ENCODE peak calls at places on chromosomes 2 and 18, in five cellular contexts. A, P, E, R and M are unnamed samples. For H3K4me1 and H3K9me3, the result is how much of the 10 kb centered on the place peaks cover.

GRCh38 chr2:101427743-101428142 is 40.4 kb upstream of the CREG2 start:
- DNase-seq in A (no peak), P (no peak), E (no peak), R (no peak), M (no peak)

GRCh38 chr2:187210726-187211125 is 237.3 kb downstream of the CALCRL start:
- DNase-seq in A (no peak), P (no peak), E (no peak), R (no peak), M (no peak)

GRCh38 chr2:191488135-191488534 is 189.8 kb upstream of the NABP1 start:
- DNase-seq in A (peak), P (no peak), E (no peak), R (no peak), M (peak)

GRCh38 chr2:215435809-215436704 is at the start of gene FN1:
- DNase-seq in A (peak), P (peak), E (no peak), R (peak), M (peak)

GRCh38 chr2:52676056-52676455 is 1091.5 kb upstream of the CHAC2 start:
- DNase-seq in A (no peak), P (no peak), E (no peak), R (no peak), M (no peak)

GRCh38 chr2:190344275-190344827 is 962 bp downstream of the INPP1 start:
- DNase-seq in A (peak), P (peak), E (no peak), R (no peak), M (peak)

GRCh38 chr2:235802542-235802941 is 308.7 kb downstream of the AGAP1 start:
- DNase-seq in A (no peak), P (no peak), E (no peak), R (no peak), M (no peak)

GRCh38 chr18:10213526-10213925 is 240.9 kb upstream of the APCDD1 start:
- DNase-seq in A (no peak), P (no peak), E (no peak), R (no peak), M (peak)

GRCh38 chr2:151478011-151478410 is 68.3 kb downstream of the RIF1 start:
- DNase-seq in A (no peak), P (no peak), E (no peak), R (no peak), M (no peak)

GRCh38 chr2:101152195-101153076 is 1.3 kb upstream of the TBC1D8 start:
- DNase-seq in A (peak), P (peak), E (no peak), R (peak), M (peak)

GRCh38 chr2:186559370-186559769 is 30.5 kb upstream of the ITGAV start:
- DNase-seq in A (no peak), P (no peak), E (no peak), R (no peak), M (no peak)

GRCh38 chr18:36305375-36305774 is 7.9 kb downstream of the FHOD3 start:
- DNase-seq in A (no peak), P (no peak), E (no peak), R (no peak), M (no peak)

GRCh38 chr18:36308711-36309435 is 11.4 kb downstream of the FHOD3 start:
- DNase-seq in A (no peak), P (no peak), E (no peak), R (peak), M (no peak)

GRCh38 chr18:36304723-36305122 is 7.2 kb downstream of the FHOD3 start:
- DNase-seq in A (no peak), P (no peak), E (no peak), R (no peak), M (no peak)

GRCh38 chr18:36309436-36310391 is 12.2 kb downstream of the FHOD3 start:
- DNase-seq in A (no peak), P (no peak), E (no peak), R (peak), M (no peak)

GRCh38 chr18:36307513-36307912 is 10.0 kb downstream of the FHOD3 start:
- DNase-seq in A (no peak), P (no peak), E (no peak), R (no peak), M (no peak)
- H3K4me1 ChIP-seq in A (under half), P (under half), E (under half), R (under half), M (under half)

DNA sequence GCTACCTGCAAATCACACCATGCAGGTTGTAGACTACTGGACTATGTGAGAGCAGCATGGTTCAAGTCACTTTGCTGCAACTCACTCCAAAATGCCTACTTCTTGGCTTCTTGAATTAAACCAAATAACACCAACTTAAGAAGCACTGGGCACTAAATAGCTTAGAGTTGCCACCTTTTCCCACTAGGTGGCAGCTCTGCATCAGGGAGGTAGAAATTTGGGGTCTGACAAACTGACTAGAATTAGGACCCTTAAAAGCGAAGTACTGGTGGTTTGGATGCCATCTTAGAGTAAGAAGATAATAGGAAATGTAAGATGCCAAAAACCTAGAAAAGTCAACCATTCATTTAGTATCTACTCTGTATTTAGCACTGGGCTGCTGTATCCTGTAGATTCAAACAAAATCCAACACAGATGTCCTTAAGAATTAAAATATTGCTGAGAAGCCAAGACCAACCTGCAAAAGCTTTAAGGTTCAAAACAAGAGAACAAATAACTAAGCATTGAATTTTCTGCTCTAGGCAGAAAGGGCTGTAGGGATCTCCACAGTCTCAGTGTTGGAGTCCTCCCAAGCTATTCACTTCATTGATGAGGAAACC is 65.5 kb downstream of the CCBE1 start:
- DNase-seq in A (no peak), P (no peak), E (no peak), R (no peak), M (peak)
- H3K27ac ChIP-seq in A (no peak), P (no peak), E (no peak), R (no peak), M (no peak)

DNA sequence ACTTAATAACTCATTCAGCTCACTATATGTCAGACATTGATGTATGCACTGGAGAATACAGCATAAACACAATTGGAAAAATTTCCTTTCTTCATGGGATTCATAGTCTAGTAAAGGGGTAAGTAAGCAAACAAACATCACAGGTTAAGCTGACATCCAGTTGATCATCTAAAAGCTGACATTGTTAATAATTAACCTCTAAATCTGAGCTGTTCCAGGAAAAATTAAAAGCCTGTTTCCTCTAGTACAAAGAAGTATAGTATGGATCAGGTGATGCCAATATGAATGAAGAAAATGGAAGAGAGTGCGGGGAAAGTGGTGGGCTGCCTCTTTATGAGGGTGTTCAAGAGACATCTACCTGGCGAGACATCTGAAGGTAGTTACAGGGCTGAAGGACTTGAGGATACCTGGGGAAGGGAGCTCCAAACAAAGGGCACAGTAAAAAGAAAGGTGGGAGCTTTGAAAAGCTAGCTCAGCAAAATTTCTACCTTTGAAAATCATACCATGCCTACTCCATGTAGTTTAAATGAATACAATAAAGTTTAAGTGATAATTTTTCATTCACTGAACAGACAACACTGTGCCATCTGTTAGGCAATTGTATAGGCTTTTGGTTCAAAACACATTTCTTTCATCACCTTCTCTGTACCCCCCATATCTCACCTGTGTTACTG is 619.3 kb downstream of the TRIB2 start:
- DNase-seq in A (no peak), P (no peak), E (no peak), R (no peak), M (no peak)
- H3K9me3 ChIP-seq in A (under half), P (under half), E (under half), R (under half), M (under half)

DNA sequence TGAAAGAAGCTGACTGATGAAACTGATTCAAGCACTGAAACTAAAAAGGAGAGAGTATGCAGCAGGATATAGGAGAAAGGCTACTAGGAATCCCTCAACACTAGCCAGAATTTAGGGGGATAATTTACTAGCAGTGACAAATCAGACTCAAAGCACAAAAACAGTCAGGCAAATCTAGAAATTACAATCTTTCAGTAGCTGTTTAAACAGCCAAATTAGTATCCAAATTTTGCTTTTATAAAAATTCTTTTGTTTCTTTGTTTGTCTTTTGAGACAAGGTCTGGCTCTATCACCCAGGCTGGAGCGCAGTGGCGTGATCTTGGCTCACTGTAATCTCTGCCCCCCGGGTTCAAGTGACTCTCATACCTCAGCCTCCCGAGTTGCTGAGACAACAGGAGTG is 52.0 kb upstream of the DTNA start:
- DNase-seq in A (no peak), P (no peak), E (no peak), R (no peak), M (no peak)
- H3K4me1 ChIP-seq in A (under half), P (under half), E (under half), R (under half), M (under half)

DNA sequence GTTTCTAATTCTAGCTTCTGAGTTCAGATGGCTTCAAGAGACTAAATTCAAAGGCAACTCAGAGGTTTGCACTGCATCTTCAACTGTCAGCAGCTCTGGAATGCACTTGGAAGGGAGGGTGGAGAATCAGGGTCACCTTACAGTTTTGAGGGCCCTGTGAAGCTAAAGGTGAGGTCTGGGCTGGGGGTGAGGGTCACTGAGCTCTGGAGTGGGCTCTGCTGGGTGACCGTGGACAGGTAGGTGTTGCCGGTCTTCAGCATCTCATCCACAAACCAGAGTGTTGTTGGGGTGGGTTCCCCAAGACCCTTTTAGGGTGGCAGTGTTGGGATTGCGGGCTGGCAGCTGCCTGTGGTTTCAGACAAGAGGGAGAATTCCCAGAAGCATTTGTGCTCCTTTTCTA is 70.1 kb upstream of the CXCR4 start:
- DNase-seq in A (no peak), P (no peak), E (no peak), R (no peak), M (no peak)
- H3K27ac ChIP-seq in A (no peak), P (no peak), E (no peak), R (no peak), M (no peak)

DNA sequence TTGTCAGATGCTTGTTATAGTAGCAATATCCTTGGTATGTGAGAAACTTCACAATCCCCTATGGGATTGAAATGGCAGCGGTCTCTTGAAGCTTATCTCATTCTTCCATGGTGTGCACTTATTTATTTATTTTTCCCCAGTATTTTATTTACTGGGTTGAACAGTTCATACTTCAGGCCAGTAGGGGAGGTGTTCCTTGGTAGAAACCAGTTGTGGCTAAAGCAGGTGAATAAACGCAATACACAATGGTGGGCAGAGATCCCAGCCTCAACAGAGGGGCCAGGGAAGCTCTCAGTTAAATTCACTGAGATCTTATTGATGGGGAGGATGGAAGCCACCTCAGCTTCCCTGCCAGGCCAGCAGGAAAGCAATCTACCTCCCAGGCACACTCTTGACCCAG is 93.7 kb upstream of the SRD5A2 start:
- DNase-seq in A (no peak), P (no peak), E (no peak), R (no peak), M (no peak)
- H3K9me3 ChIP-seq in A (under half), P (under half), E (under half), R (under half), M (under half)

DNA sequence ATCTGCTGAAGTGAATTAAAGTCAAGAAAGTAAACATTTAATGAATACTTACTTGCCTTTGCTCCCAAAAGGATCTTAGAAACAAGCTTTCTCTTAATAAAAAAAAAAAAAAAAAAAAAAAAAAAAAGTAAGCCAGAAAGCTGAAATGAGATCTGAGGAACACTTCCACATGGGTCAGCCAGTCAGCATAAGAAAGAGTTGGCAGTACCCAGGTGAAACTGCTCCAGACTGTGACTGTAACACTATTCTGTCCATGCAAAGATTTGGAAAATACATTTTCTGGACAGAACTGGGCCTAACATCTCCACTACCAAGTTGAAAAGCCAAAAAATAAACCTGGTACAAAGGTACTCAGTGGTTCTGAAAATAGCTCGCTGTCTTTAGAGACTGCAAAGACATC is 135.7 kb downstream of the THADA start:
- DNase-seq in A (no peak), P (no peak), E (no peak), R (no peak), M (no peak)
- H3K4me1 ChIP-seq in A (half or more), P (half or more), E (under half), R (under half), M (under half)

DNA sequence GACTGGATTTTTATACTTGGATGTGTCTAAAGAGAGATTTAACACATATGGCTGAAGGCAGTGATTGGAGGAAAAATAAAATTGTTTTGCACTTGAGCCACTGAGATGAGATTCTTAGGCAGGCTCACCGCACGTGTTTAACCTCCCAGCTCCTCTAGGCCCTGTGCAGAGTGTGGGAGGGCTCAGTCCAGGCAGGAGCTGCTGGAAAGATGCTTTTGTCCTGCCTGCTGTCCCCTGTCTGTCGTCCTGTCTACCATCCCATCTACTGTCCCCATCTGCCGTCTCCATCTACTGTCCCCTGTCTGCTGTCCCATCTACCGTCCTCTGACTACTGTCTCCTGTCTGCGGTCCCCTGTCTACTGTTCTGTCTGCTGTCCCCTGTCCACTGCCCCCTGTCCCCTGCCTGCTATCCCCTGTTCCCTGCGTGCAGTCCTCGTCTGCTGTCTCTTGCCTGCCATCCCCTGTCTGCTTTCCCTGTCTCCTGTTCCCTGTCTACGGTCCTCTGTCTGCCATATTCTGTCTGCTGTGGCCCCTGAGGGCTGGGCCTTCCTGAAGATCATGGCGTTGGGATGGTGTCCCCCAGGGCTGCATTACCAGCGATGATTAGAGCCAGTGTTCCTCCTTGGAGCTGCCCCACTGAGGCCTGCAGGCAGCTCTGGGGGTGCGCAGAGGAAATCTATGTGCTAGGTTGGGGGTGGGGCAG is 43.7 kb upstream of the HS6ST1 start:
- DNase-seq in A (no peak), P (no peak), E (no peak), R (no peak), M (no peak)
- H3K27ac ChIP-seq in A (peak), P (no peak), E (no peak), R (no peak), M (no peak)